ENCODE peak calls at places on chromosomes 5 and 9, in six cellular contexts. G is GM23338, T is EL, V is mammary epithelial cell, J is OCI-M1, W is lower lobe of right lung. Y is an unnamed sample.

GRCh38 chr5:174418809-174419522 is 305.4 kb upstream of the MSX2 start:
- DNase-seq in G (peak), V (peak), W (no peak), T (no peak), J (no peak), Y (no peak)

GRCh38 chr9:35029241-35029640 is 39.7 kb downstream of the DNAJB5 start:
- DNase-seq in G (no peak), V (peak), W (no peak), T (no peak), J (no peak), Y (no peak)

GRCh38 chr9:112705773-112706427 is 12.0 kb downstream of the INIP start:
- DNase-seq in V (peak), T (peak), J (no peak), G (peak), W (no peak), Y (no peak)

GRCh38 chr5:989961-990530 is 18.6 kb upstream of the NKD2 start:
- DNase-seq in W (peak), G (peak), T (no peak), V (no peak), J (peak), Y (no peak)

GRCh38 chr9:32251539-32251938 is 132.9 kb upstream of the ACO1 start:
- DNase-seq in T (peak), W (no peak), V (peak), J (peak), G (peak), Y (no peak)

GRCh38 chr9:96020822-96021615 is 145.5 kb downstream of the ERCC6L2 start:
- DNase-seq in V (peak), W (no peak), T (peak), G (peak), J (no peak), Y (no peak)

GRCh38 chr5:139648205-139649081 is at the start of gene CXXC5:
- DNase-seq in W (peak), V (peak), T (peak), G (peak), J (peak), Y (peak)

GRCh38 chr9:116383133-116383532 is 229.5 kb downstream of the PAPPA start:
- DNase-seq in J (no peak), V (no peak), G (no peak), T (no peak), W (no peak), Y (no peak)

GRCh38 chr5:20469390-20469789 is 481.4 kb upstream of the CDH18 start:
- DNase-seq in G (no peak), V (no peak), W (no peak), J (no peak), T (no peak), Y (no peak)

GRCh38 chr5:138753794-138754698 is 821 bp downstream of the CTNNA1 start:
- DNase-seq in G (peak), W (peak), J (peak), V (peak), T (peak), Y (peak)

GRCh38 chr5:37871023-37871815 is 31.4 kb upstream of the GDNF start:
- DNase-seq in T (peak), V (peak), J (no peak), W (no peak), G (no peak), Y (no peak)

GRCh38 chr5:87252283-87252605 is 15.4 kb upstream of the RASA1 start:
- DNase-seq in J (no peak), G (no peak), T (no peak), W (no peak), V (no peak), Y (no peak)

GRCh38 chr9:136900556-136900955 is 14.2 kb downstream of the TRAF2 start:
- DNase-seq in W (no peak), V (no peak), J (no peak), T (no peak), G (no peak), Y (no peak)

GRCh38 chr5:128536861-128537305 is 1.2 kb downstream of the FBN2 start:
- DNase-seq in V (no peak), J (no peak), T (peak), W (no peak), G (peak), Y (no peak)